ENCODE peak calls at places on chromosomes 16 and 17, in nine cellular contexts. U is amniotic stem cell; S is nephron progenitor cell; K is iPS-NIHi11; Q is frontal cortex; G is effector CD4-positive, alpha-beta T cell; R is IMR-90; N is sciatic nerve; C is GM10248. A is an unnamed sample.

GRCh38 chr17:52212851-52213250 is 54.3 kb upstream of the CA10 start:
- DNase-seq in Q (no peak), K (no peak), N (no peak), C (no peak), R (no peak), G (no peak), S (no peak), U (no peak), A (no peak)

GRCh38 chr16:87297407-87297806 is 19.8 kb downstream of the C16orf95 start:
- DNase-seq in R (no peak), Q (no peak), S (no peak), K (no peak), U (no peak), G (no peak), N (no peak), C (no peak), A (no peak)

GRCh38 chr16:7967986-7968509 is 622.3 kb downstream of the TMEM114 start:
- DNase-seq in U (no peak), C (no peak), S (no peak), Q (no peak), R (no peak), G (no peak), K (no peak), N (no peak), A (no peak)

GRCh38 chr17:7260601-7261376 is 1.5 kb downstream of the CLDN7 start:
- DNase-seq in U (no peak), C (no peak), Q (no peak), R (no peak), N (no peak), S (peak; percentile 56), K (peak; percentile 83), G (no peak), A (no peak)

GRCh38 chr16:12214509-12214908 is 238.0 kb downstream of the SNX29 start:
- DNase-seq in Q (no peak), U (no peak), K (peak; percentile 42), N (no peak), S (no peak), C (no peak), G (no peak), R (no peak), A (no peak)

GRCh38 chr16:56708418-56708817 is 21.5 kb upstream of the NUP93 start:
- DNase-seq in C (no peak), G (no peak), K (no peak), Q (no peak), U (no peak), R (no peak), N (no peak), S (no peak), A (no peak)

GRCh38 chr17:70810609-70811008 is 641.3 kb downstream of the KCNJ2 start:
- DNase-seq in Q (no peak), U (no peak), G (no peak), C (no peak), N (no peak), K (no peak), S (no peak), R (peak; percentile 70), A (no peak)

GRCh38 chr17:79776378-79777165 is 1.4 kb upstream of the CBX2 start:
- DNase-seq in Q (peak; percentile 41), C (no peak), G (no peak), R (no peak), S (no peak), K (no peak), N (no peak), U (no peak), A (no peak)

GRCh38 chr16:84820305-84820684 is 510 bp downstream of the CRISPLD2 start:
- DNase-seq in Q (no peak), R (no peak), C (no peak), K (no peak), S (no peak), U (no peak), N (no peak), G (no peak), A (no peak)

GRCh38 chr17:77872199-77872598 is 86.3 kb upstream of the TNRC6C start:
- DNase-seq in U (no peak), C (no peak), N (no peak), R (no peak), Q (no peak), S (no peak), K (no peak), G (peak; percentile 13), A (no peak)

GRCh38 chr17:7250655-7251329 is 742 bp downstream of the CTDNEP1 start:
- DNase-seq in N (no peak), K (no peak), Q (no peak), U (no peak), S (peak; percentile 46), G (no peak), R (no peak), C (no peak), A (no peak)

GRCh38 chr17:76833747-76834146 is 34.5 kb upstream of the MGAT5B start:
- DNase-seq in R (no peak), U (no peak), G (no peak), S (no peak), N (no peak), C (no peak), Q (no peak), K (no peak), A (no peak)

GRCh38 chr16:47392114-47392513 is 68.7 kb downstream of the ITFG1 start:
- DNase-seq in U (no peak), N (no peak), K (no peak), S (no peak), G (no peak), C (peak; percentile 31), Q (no peak), R (no peak), A (no peak)

GRCh38 chr16:81616321-81617020 is 162.6 kb upstream of the PLCG2 start:
- DNase-seq in N (no peak), Q (no peak), U (no peak), S (peak; percentile 65), G (peak; percentile 62), R (peak; percentile 63), K (peak; percentile 73), C (peak; percentile 80), A (no peak)

GRCh38 chr16:14301150-14302030 is 230.3 kb downstream of the MRTFB start:
- DNase-seq in G (no peak), U (no peak), Q (no peak), N (peak; percentile 73), S (peak; percentile 37), C (no peak), K (no peak), R (no peak), A (no peak)

GRCh38 chr16:53991181-53992056 is 287.5 kb downstream of the FTO start:
- DNase-seq in K (no peak), U (no peak), S (peak; percentile 47), C (no peak), Q (no peak), R (peak; percentile 75), N (no peak), G (no peak), A (no peak)

GRCh38 chr17:33218657-33219298 is 74.3 kb downstream of the ASIC2 start:
- DNase-seq in R (peak; percentile 56), Q (no peak), C (no peak), G (no peak), U (no peak), N (no peak), K (no peak), S (no peak), A (no peak)

GRCh38 chr17:17782425-17783120 is 54.2 kb downstream of the SREBF1 start:
- DNase-seq in C (peak; percentile 47), K (no peak), U (no peak), Q (no peak), N (no peak), G (no peak), S (peak; percentile 68), R (no peak), A (no peak)

GRCh38 chr17:65537845-65538678 is 23.4 kb downstream of the AXIN2 start:
- DNase-seq in K (no peak), R (no peak), S (no peak), C (no peak), Q (no peak), G (peak; percentile 32), U (no peak), N (no peak), A (no peak)

GRCh38 chr16:9966569-9967157 is 215.6 kb downstream of the GRIN2A start:
- DNase-seq in U (no peak), G (no peak), R (no peak), C (peak; percentile 32), Q (no peak), N (no peak), K (no peak), S (no peak), A (no peak)

GRCh38 chr17:78962345-78962983 is 17.3 kb downstream of the LGALS3BP start:
- DNase-seq in Q (no peak), U (no peak), G (no peak), K (no peak), N (no peak), S (no peak), C (no peak), R (peak; percentile 24), A (no peak)

GRCh38 chr16:51757921-51758479 is 606.9 kb upstream of the SALL1 start:
- DNase-seq in S (no peak), C (no peak), Q (no peak), N (no peak), U (no peak), K (no peak), G (no peak), R (no peak), A (no peak)

GRCh38 chr16:76970745-76971099 is 220.3 kb upstream of the MON1B start:
- DNase-seq in S (no peak), R (no peak), C (no peak), N (no peak), K (no peak), U (no peak), Q (no peak), G (no peak), A (no peak)

GRCh38 chr17:8345052-8345690 is 5.5 kb downstream of the ODF4 start:
- DNase-seq in S (no peak), C (no peak), Q (no peak), N (no peak), U (no peak), R (no peak), G (no peak), K (no peak), A (no peak)

GRCh38 chr17:82611140-82612058 is 36.8 kb downstream of the WDR45B start:
- DNase-seq in C (no peak), Q (no peak), S (no peak), N (no peak), U (no peak), R (peak; percentile 60), K (no peak), G (no peak), A (no peak)

GRCh38 chr16:16092925-16093624 is 130.2 kb downstream of the ABCC6 start:
- DNase-seq in N (no peak), U (no peak), G (no peak), C (no peak), K (no peak), R (peak; percentile 77), S (no peak), Q (no peak), A (peak; percentile 12)

GRCh38 chr17:45651145-45651713 is 132.9 kb upstream of the CRHR1 start:
- DNase-seq in K (no peak), N (no peak), C (no peak), U (no peak), Q (no peak), G (no peak), R (no peak), S (no peak), A (no peak)

GRCh38 chr17:12990041-12990808 is 27.6 kb downstream of the ELAC2 start:
- DNase-seq in C (no peak), N (no peak), S (no peak), U (no peak), Q (no peak), G (no peak), R (no peak), K (no peak), A (no peak)

GRCh38 chr17:75250009-75250471 is 11.4 kb downstream of the GGA3 start:
- DNase-seq in U (no peak), R (peak; percentile 18), S (no peak), Q (no peak), N (no peak), K (no peak), C (peak; percentile 82), G (peak; percentile 57), A (peak; percentile 92)

GRCh38 chr16:56984639-56985038 is 4.7 kb upstream of the NLRC5 start:
- DNase-seq in U (no peak), Q (no peak), K (no peak), C (no peak), S (no peak), G (no peak), R (no peak), N (no peak), A (no peak)

GRCh38 chr17:68461589-68461988 is 4.3 kb upstream of the WIPI1 start:
- DNase-seq in U (no peak), S (no peak), C (no peak), K (no peak), N (no peak), Q (no peak), R (no peak), G (no peak), A (no peak)